ENCODE peak calls at places on chromosomes 3 and 15, in eight cellular contexts. One of them, this sample, is unnamed.

GRCh38 chr3:141368062-141368924 is at the start of gene ZBTB38:
- DNase-seq in ecto neural progenitor cell: peak; percentile 86
- DNase-seq in CD8-positive, alpha-beta memory T cell: no peak
- DNase-seq in dermis blood vessel endothelial cell: peak; percentile 93
- DNase-seq in AG09309: peak; percentile 74
- DNase-seq in NCI-H2029: no peak
- DNase-seq in AG08396: peak; percentile 87
- DNase-seq in keratinocyte: peak; percentile 74
- DNase-seq in this sample: peak; percentile 21

GRCh38 chr15:65829150-65829764 is 37.2 kb upstream of the DENND4A start:
- DNase-seq in ecto neural progenitor cell: no peak
- DNase-seq in CD8-positive, alpha-beta memory T cell: peak; percentile 48
- DNase-seq in dermis blood vessel endothelial cell: peak; percentile 68
- DNase-seq in AG09309: no peak
- DNase-seq in NCI-H2029: no peak
- DNase-seq in AG08396: peak; percentile 13
- DNase-seq in keratinocyte: no peak
- DNase-seq in this sample: peak; percentile 17

GRCh38 chr15:99359760-99360159 is 108.5 kb downstream of the LRRC28 start:
- DNase-seq in ecto neural progenitor cell: no peak
- DNase-seq in CD8-positive, alpha-beta memory T cell: no peak
- DNase-seq in dermis blood vessel endothelial cell: no peak
- DNase-seq in AG09309: no peak
- DNase-seq in NCI-H2029: no peak
- DNase-seq in AG08396: no peak
- DNase-seq in keratinocyte: no peak
- DNase-seq in this sample: no peak

GRCh38 chr3:40583691-40584090 is 58.9 kb downstream of the ZNF621 start:
- DNase-seq in ecto neural progenitor cell: no peak
- DNase-seq in CD8-positive, alpha-beta memory T cell: no peak
- DNase-seq in dermis blood vessel endothelial cell: peak; percentile 12
- DNase-seq in AG09309: no peak
- DNase-seq in NCI-H2029: peak; percentile 13
- DNase-seq in AG08396: no peak
- DNase-seq in keratinocyte: no peak
- DNase-seq in this sample: no peak

GRCh38 chr3:194462936-194463335 is 23.9 kb downstream of the ATP13A3 start:
- DNase-seq in ecto neural progenitor cell: no peak
- DNase-seq in CD8-positive, alpha-beta memory T cell: no peak
- DNase-seq in dermis blood vessel endothelial cell: no peak
- DNase-seq in AG09309: no peak
- DNase-seq in NCI-H2029: no peak
- DNase-seq in AG08396: no peak
- DNase-seq in keratinocyte: no peak
- DNase-seq in this sample: no peak

GRCh38 chr3:183548262-183548769 is 7.2 kb downstream of the KLHL6 start:
- DNase-seq in ecto neural progenitor cell: peak; percentile 63
- DNase-seq in CD8-positive, alpha-beta memory T cell: no peak
- DNase-seq in dermis blood vessel endothelial cell: peak; percentile 94
- DNase-seq in AG09309: peak; percentile 24
- DNase-seq in NCI-H2029: no peak
- DNase-seq in AG08396: peak; percentile 67
- DNase-seq in keratinocyte: peak; percentile 69
- DNase-seq in this sample: no peak

GRCh38 chr15:58314593-58315216 is 117.1 kb upstream of the LIPC start:
- DNase-seq in ecto neural progenitor cell: no peak
- DNase-seq in CD8-positive, alpha-beta memory T cell: peak; percentile 5
- DNase-seq in dermis blood vessel endothelial cell: peak; percentile 30
- DNase-seq in AG09309: no peak
- DNase-seq in NCI-H2029: no peak
- DNase-seq in AG08396: no peak
- DNase-seq in keratinocyte: no peak
- DNase-seq in this sample: peak; percentile 35

GRCh38 chr3:131110087-131110486 is 83.4 kb downstream of the NEK11 start:
- DNase-seq in ecto neural progenitor cell: no peak
- DNase-seq in CD8-positive, alpha-beta memory T cell: no peak
- DNase-seq in dermis blood vessel endothelial cell: peak; percentile 48
- DNase-seq in AG09309: peak; percentile 61
- DNase-seq in NCI-H2029: no peak
- DNase-seq in AG08396: peak; percentile 6
- DNase-seq in keratinocyte: peak; percentile 40
- DNase-seq in this sample: peak; percentile 22